ENCODE peak calls at places on chromosomes 16 and 17, in five cellular contexts. H is HCT116, M is transverse colon, E is SK-N-SH, T is prostate gland. V is an unnamed sample.

GRCh38 chr16:79601092-79601977 is 798 bp upstream of the MAF start:
- DNase-seq in H (no peak), M (peak; percentile 72), E (peak; percentile 48), T (peak; percentile 48), V (no peak)

GRCh38 chr16:56274369-56274768 is 83.1 kb downstream of the GNAO1 start:
- DNase-seq in H (no peak), M (no peak), E (no peak), T (no peak), V (no peak)

GRCh38 chr17:14051692-14052091 is 17.6 kb upstream of the COX10 start:
- DNase-seq in H (no peak), M (no peak), E (peak; percentile 21), T (no peak), V (no peak)

GRCh38 chr17:36592316-36592710 is 634 bp downstream of the DHRS11 start:
- DNase-seq in H (no peak), M (peak; percentile 33), E (peak; percentile 71), T (no peak), V (no peak)

GRCh38 chr17:65797809-65798208 is 236.4 kb upstream of the AXIN2 start:
- DNase-seq in H (no peak), M (no peak), E (peak; percentile 8), T (no peak), V (no peak)

GRCh38 chr17:69577098-69577497 is 162.6 kb downstream of the MAP2K6 start:
- DNase-seq in H (no peak), M (no peak), E (no peak), T (no peak), V (no peak)

GRCh38 chr16:73067671-73068545 is 20.0 kb upstream of the ZFHX3 start:
- DNase-seq in H (no peak), M (no peak), E (no peak), T (no peak), V (no peak)

GRCh38 chr17:49739662-49740271 is 24.2 kb downstream of the FAM117A start:
- DNase-seq in H (no peak), M (peak; percentile 88), E (peak; percentile 67), T (peak; percentile 31), V (peak; percentile 77)

GRCh38 chr17:72175787-72176515 is 55.1 kb downstream of the SOX9 start:
- DNase-seq in H (no peak), M (no peak), E (no peak), T (no peak), V (no peak)

GRCh38 chr16:67150833-67151396 is at the start of gene B3GNT9:
- DNase-seq in H (no peak), M (peak; percentile 72), E (peak; percentile 92), T (peak; percentile 72), V (no peak)
- TF ChIP-seq POLR2AphosphoS5 in H (peak; percentile 14), M (no peak), E (peak; percentile 10), T (peak; percentile 56), V (peak; percentile 21)

DNA sequence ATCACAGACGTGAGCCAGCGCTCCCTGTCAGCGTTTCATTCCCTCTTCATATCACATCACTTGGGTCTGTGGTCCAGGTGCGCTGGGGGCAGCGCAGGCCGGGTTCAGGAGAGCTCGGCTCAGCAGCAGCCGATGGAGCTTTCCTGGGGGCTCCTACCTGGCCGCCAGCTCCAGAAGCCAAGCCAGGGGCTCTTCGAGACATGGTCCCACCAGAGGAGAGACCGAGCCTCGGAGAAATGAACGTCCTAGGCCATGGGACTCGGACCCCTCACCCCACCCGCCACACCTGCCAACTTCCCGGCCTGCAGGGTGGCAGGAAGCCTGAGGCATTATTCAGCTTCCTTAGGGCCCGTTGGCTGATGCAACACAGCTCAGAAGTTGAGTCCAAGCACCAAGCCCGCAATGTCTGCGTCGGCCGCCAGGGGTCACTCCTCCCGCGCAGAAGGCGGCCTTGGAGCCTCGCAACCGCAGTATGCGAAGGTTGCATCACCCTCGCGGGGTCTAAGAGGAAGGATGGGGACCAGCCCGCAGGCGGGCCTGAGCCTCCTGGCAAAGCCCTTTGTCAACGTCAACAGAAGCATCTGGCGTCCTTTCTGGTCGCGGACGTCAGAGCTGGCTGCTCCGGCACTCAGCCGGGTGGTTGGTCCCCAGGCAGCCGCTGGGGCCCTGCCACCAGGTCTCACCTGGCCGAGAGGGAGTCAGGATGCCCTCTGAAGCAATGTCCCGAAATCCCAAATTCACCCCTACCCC is 13.2 kb upstream of the KLHDC4 start:
- DNase-seq in H (peak; percentile 94), M (peak; percentile 93), E (peak; percentile 88), T (peak; percentile 68), V (peak; percentile 87)
- TF ChIP-seq POLR2AphosphoS5 in H (peak; percentile 65), M (peak; percentile 30), E (no peak), T (peak; percentile 70), V (peak; percentile 74)

DNA sequence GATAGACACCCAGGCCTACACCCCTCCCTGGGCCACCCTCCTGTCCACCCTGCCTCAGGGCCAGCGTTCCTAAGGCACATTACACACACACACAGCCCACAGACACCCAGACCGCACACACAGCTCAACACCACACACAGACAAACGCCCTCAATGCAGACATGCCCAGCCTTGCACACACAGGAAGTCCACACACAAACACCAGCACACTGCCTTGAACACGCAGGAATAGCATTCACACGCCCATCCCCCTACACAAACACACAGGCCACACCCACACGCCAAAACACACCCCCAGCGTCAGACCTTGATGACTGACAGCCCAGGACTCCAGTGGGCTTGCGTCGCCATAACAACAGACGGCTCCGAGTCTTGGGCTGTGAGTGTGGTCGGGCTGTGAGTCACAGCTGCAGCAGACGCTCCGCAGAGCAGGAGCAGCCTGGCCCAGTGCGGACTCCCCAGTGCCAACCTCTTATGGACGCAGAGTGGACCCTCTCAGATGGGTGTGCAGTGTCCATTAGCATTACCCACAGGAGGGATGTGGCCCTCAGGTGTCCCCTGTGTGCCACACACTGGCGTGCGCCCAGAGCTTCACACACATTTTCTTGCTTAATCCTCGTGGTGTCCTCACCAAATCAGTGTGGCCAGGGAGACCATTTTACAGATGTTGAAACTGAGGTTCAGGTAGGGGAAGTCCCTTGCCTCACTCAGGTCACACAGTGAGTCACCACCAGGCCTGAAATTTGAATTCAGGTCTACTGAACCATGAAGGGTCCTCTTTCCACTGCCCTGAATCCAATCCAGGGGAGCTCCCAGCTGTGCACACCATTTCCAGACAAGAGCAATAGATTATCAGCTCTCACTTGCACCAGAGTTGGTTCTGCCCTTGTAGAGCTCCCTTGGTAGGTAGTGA is 17.8 kb upstream of the RAI1 start:
- DNase-seq in H (peak; percentile 84), M (peak; percentile 60), E (peak; percentile 92), T (no peak), V (no peak)
- TF ChIP-seq POLR2AphosphoS5 in H (peak; percentile 18), M (no peak), E (no peak), T (no peak), V (no peak)

DNA sequence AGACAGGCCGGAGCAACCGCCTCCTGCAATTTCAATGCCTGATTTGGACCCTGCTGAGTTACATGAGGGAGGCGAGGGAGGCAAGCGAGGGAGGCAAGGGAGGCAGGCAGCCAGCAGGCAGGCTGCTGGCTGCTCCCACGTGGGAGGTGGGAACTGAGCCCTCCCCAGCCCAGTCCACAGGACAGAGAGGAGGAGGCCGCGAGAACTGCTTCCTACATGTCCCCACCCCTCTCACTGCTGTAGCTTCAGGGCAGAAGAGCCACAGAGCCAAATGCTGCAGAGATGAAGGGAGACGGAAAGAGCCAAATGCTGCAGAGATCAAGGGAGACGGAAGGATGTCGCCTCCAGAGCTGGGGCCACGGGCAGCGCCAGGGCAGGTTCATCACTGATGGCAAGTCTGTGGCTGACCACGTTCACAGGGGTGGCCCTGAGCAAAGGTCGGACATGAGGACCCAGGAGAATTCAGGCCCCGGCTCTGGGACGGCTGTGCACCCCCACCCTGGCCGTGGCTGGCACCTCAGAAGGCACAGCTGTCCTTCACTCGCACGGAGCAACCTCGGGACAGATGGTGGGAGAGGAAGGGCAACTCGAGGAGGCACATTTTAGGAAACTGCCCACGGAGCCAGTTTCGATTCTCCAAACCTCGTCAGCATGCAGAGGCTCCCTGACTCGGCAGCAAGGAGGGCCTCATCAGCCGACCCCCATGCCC is 21.5 kb downstream of the RPH3AL start:
- DNase-seq in H (no peak), M (peak; percentile 29), E (no peak), T (no peak), V (no peak)
- TF ChIP-seq POLR2AphosphoS5 in H (no peak), M (no peak), E (no peak), T (no peak), V (no peak)

GRCh38 chr17:81309140-81309858 is 14.2 kb upstream of the SLC38A10 start:
- DNase-seq in H (peak; percentile 85), M (peak; percentile 96), E (peak; percentile 84), T (peak; percentile 53), V (peak; percentile 85)
- TF ChIP-seq POLR2AphosphoS5 in H (peak; percentile 85), M (peak; percentile 82), E (no peak), T (peak; percentile 64), V (no peak)

GRCh38 chr16:66604376-66605176 is at the start of gene CMTM3:
- DNase-seq in H (peak; percentile 21), M (peak; percentile 59), E (peak; percentile 98), T (no peak), V (no peak)
- TF ChIP-seq POLR2AphosphoS5 in H (peak; percentile 62), M (peak; percentile 7), E (no peak), T (no peak), V (no peak)

DNA sequence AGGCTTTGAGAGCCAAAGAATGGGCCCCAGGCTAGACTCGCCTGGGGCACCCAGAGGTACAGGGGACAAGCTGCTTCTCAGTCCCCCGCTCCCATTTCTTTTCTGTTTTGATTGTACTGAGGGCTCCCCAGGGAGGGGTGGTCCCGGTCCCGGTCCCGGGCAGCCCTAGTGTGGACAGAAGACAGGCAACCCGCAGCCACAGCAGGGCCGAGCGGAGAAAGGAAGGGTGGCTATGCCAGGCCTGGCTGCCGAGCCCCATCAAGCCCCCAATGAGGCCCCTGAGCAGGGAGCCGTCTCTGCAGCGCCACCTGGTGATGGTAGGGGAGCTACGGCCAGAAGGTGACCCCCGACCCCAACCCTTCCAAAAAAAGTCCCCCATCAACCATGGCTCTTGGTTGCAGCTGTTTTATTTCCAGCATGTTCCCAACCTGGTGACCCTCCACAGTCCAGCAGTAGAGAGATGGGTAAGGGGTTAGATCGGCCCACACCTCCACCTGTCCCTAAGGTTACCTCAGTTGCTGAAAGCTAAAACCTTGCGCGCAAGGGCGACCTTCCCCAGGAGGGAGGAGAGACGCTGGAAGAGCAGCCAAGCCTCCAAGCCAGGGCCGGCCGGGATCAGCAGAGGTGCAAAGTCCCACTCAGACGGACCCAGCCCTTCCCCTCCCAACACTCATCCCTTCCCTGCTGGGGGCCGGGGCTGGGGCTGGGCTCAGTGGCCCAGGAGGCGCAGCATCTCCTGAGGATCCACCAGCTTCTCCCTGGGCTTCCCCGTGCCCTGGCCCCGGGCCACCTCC is 2.6 kb upstream of the GRIN2C start:
- DNase-seq in H (no peak), M (peak; percentile 60), E (peak; percentile 97), T (no peak), V (no peak)
- TF ChIP-seq POLR2AphosphoS5 in H (no peak), M (no peak), E (no peak), T (no peak), V (no peak)

DNA sequence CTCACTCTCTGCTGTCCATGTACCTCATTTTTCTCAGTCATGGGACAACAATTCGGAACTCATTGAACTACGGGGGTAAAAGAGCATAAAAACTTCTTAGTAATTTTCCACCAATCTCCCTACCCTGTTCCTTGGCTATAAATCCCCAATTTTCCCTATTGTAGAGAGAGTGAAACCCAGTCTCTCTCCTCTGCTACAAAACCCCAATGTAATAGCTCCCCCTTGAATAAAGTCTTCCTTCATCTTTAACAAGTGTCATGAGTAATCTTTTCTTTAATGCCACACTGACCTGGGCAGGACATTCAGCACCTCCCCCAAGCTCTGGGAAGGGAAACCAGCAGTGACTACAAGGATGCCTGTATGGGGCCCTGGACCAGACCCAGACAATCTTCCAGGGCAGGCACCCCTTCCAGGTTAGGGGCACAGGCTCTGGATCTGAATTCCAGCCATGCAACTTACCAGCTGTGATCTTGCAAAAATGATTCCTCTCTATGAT is 10.2 kb upstream of the EIF1 start:
- DNase-seq in H (no peak), M (no peak), E (no peak), T (no peak), V (no peak)
- TF ChIP-seq POLR2AphosphoS5 in H (peak; percentile 91), M (no peak), E (no peak), T (no peak), V (no peak)